ENCODE peak calls at places on chromosomes 1 and 21, in four cellular contexts. One of them, this sample, is unnamed.

GRCh38 chr21:45596704-45597318 is 46.7 kb upstream of the PCBP3 start:
- DNase-seq in foreskin fibroblast: peak; percentile 68
- DNase-seq in lower leg skin: peak; percentile 30
- DNase-seq in left lung: peak; percentile 95
- DNase-seq in this sample: peak; percentile 44

GRCh38 chr1:200369131-200369530 is 40.7 kb downstream of the ZNF281 start:
- DNase-seq in lower leg skin: no peak
- DNase-seq in left lung: no peak
- DNase-seq in foreskin fibroblast: no peak
- DNase-seq in this sample: no peak

GRCh38 chr1:185426761-185427698 is 110.0 kb upstream of the IVNS1ABP start:
- DNase-seq in left lung: no peak
- DNase-seq in lower leg skin: peak; percentile 53
- DNase-seq in foreskin fibroblast: peak; percentile 88
- DNase-seq in this sample: peak; percentile 79

GRCh38 chr1:162972768-162973167 is 96.4 kb upstream of the RGS4 start:
- DNase-seq in foreskin fibroblast: no peak
- DNase-seq in left lung: no peak
- DNase-seq in lower leg skin: no peak
- DNase-seq in this sample: no peak

GRCh38 chr1:202625416-202626360 is 84.6 kb downstream of the SYT2 start:
- DNase-seq in left lung: peak; percentile 90
- DNase-seq in foreskin fibroblast: peak; percentile 82
- DNase-seq in lower leg skin: peak; percentile 49
- DNase-seq in this sample: peak; percentile 61

GRCh38 chr1:236753964-236754363 is 41.1 kb upstream of the MTR start:
- DNase-seq in lower leg skin: no peak
- DNase-seq in foreskin fibroblast: no peak
- DNase-seq in left lung: no peak
- DNase-seq in this sample: no peak

GRCh38 chr1:50427086-50427817 is 4.0 kb upstream of the DMRTA2 start:
- DNase-seq in lower leg skin: no peak
- DNase-seq in foreskin fibroblast: no peak
- DNase-seq in left lung: no peak
- DNase-seq in this sample: no peak

GRCh38 chr1:47724427-47724999 is 272.7 kb downstream of the TRABD2B start:
- DNase-seq in lower leg skin: no peak
- DNase-seq in left lung: no peak
- DNase-seq in foreskin fibroblast: no peak
- DNase-seq in this sample: no peak

DNA sequence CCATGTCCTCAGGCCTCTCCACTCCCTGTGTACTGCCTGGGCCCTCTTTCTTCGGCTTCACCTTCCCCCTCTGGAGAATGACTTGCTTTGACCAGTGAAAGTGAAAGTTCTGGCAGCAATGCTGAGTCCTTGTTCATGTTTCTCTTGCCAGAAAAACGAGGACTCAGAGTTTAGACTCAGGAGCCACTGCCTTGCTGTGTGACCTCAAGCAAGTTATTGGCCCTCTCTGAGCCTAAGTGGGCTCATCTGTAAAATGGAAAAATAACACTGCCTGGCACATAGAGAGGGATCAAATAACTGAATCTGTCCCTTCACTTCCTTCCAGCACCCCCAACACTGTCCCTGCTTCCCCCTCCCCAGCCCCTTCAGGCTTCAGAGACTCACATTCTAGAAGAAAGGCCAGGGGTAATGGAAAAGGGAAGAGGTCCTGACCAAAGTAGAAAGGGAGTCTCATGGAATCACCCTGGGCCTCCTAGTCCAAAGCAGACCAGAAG is 1.6 kb downstream of the C1QA start:
- DNase-seq in left lung: no peak
- DNase-seq in foreskin fibroblast: no peak
- DNase-seq in lower leg skin: no peak
- DNase-seq in this sample: no peak
- H3K4me3 ChIP-seq in left lung: peak overlapping the region; percentile 5
- H3K4me3 ChIP-seq in foreskin fibroblast: no peak overlapping the region
- H3K4me3 ChIP-seq in lower leg skin: no peak overlapping the region
- H3K4me3 ChIP-seq in this sample: no peak overlapping the region

GRCh38 chr1:182807907-182808306 is 18.3 kb downstream of the NPL start:
- DNase-seq in lower leg skin: no peak
- DNase-seq in left lung: no peak
- DNase-seq in foreskin fibroblast: no peak
- DNase-seq in this sample: no peak

GRCh38 chr1:182809414-182809957 is 19.9 kb downstream of the NPL start:
- DNase-seq in lower leg skin: no peak
- DNase-seq in foreskin fibroblast: peak; percentile 38
- DNase-seq in left lung: no peak
- DNase-seq in this sample: peak; percentile 18

GRCh38 chr1:182802006-182802798 is 12.6 kb downstream of the NPL start:
- DNase-seq in left lung: no peak
- DNase-seq in foreskin fibroblast: no peak
- DNase-seq in lower leg skin: peak; percentile 43
- DNase-seq in this sample: no peak

GRCh38 chr1:182803846-182804245 is 14.3 kb downstream of the NPL start:
- DNase-seq in left lung: no peak
- DNase-seq in foreskin fibroblast: no peak
- DNase-seq in lower leg skin: no peak
- DNase-seq in this sample: no peak

DNA sequence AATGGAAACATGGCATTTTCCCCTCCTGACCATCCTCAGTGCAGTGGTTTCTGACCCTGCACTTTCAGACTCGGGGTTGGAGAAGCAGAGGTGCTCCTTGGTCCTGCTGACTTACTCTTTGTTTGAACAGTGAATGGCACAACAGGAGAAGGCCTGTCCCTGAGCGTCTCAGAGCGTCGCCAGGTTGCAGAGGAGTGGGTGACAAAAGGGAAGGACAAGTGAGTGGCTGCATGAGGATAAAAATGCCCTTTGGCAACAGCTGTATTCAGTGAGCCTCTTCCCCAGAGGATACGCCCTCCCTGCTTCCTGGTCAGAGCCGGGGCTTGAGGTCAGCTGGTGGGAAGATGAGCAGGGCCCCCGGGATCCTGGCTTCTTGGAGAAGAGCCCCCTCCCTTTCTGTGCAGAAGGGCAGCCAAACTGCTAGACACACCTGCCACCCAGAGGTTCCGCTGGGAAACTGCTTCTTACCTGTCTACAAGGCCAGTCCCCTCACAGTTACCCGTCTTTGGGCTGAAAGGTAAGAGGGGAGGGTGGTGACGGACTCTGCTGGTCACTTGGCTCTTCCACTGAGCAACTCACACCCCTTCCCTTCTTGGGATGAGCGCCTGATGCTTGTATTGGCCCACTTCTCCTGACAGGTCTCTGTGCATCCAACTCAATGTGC is 16.6 kb downstream of the NPL start:
- DNase-seq in lower leg skin: no peak
- DNase-seq in foreskin fibroblast: no peak
- DNase-seq in left lung: no peak
- DNase-seq in this sample: no peak
- TF ChIP-seq CTCF in lower leg skin: no peak
- TF ChIP-seq CTCF in foreskin fibroblast: no peak
- TF ChIP-seq CTCF in left lung: no peak
- TF ChIP-seq CTCF in this sample: no peak

GRCh38 chr1:37472994-37473393 is 1.4 kb upstream of the ZC3H12A start:
- DNase-seq in left lung: no peak
- DNase-seq in lower leg skin: no peak
- DNase-seq in foreskin fibroblast: no peak
- DNase-seq in this sample: no peak

GRCh38 chr1:37474051-37474696 is at the start of gene ZC3H12A:
- DNase-seq in foreskin fibroblast: peak; percentile 96
- DNase-seq in left lung: peak; percentile 98
- DNase-seq in lower leg skin: peak; percentile 84
- DNase-seq in this sample: peak; percentile 82

GRCh38 chr1:37472281-37472680 is 2.1 kb upstream of the ZC3H12A start:
- DNase-seq in lower leg skin: no peak
- DNase-seq in foreskin fibroblast: no peak
- DNase-seq in left lung: no peak
- DNase-seq in this sample: no peak

GRCh38 chr1:37473431-37474050 is 839 bp upstream of the ZC3H12A start:
- DNase-seq in left lung: no peak
- DNase-seq in foreskin fibroblast: peak; percentile 52
- DNase-seq in lower leg skin: no peak
- DNase-seq in this sample: no peak

DNA sequence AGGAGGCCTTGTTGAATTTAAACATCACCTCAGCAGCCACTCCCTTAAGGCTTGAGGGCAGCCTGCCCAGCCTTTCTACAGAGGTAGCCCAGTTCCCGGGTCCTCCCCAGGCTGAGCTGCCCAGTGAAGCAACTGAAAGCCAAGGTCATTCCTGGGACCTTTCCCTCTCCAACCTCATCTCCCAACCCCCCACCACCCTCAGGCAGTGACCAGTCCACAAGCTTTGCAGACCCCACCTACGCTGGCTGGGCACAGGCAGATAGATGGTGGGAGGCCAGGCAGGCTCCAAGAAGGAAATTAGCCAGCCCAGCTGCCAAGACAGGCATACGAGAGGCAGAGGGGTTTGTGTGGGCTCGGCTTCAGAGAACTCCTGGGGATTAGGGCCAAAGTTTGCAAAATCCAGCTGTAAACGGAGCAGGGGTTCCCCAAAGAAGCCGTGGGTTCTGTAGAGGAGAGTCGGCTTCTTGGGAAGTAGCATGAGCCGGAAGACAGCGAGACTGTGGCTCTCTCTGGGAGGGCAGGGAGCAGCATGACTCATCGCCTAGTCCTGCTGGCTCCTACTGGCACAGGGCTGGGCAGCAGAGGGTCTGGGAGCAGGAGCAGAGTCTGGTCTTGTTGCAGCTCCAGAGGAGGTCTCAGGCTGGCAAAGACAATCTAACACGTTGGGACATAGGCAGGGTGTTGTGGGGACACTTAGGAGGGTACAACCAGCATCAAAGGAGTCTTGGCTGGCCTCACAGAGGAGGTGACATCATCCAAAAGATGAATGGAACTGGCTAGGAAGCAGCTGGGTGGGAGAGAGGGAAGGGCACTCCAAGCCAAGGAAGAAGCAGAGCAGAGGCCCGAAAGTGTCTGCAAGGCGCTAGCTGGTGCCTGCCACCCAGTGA is 2.8 kb upstream of the ZC3H12A start:
- DNase-seq in left lung: peak; percentile 86
- DNase-seq in foreskin fibroblast: peak; percentile 92
- DNase-seq in lower leg skin: no peak
- DNase-seq in this sample: peak; percentile 90
- H3K4me3 ChIP-seq in left lung: no peak overlapping the region
- H3K4me3 ChIP-seq in foreskin fibroblast: peak overlapping the region; percentile 14
- H3K4me3 ChIP-seq in lower leg skin: no peak overlapping the region
- H3K4me3 ChIP-seq in this sample: peak overlapping the region; percentile 16

DNA sequence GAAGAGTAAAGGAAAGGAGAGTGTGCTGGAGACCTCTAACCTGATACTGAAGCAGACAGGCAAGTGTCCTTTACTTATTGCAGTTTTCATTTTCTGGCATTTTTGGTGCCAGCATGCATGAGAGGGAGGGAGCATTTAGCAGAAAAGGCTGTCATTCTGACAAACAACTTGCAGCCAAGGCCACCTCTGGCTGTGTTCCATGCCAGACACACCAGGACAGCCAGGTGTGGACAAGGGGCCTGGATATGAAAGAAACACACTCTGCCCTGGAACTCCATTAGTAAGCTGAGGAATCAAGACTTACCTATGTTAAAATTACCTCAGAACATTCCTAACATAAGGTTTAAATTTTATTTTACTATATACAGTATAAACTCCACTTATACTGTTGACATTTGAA is 365.4 kb upstream of the CAMK1G start:
- DNase-seq in foreskin fibroblast: no peak
- DNase-seq in left lung: no peak
- DNase-seq in lower leg skin: no peak
- DNase-seq in this sample: no peak
- TF ChIP-seq CTCF in foreskin fibroblast: no peak
- TF ChIP-seq CTCF in left lung: no peak
- TF ChIP-seq CTCF in lower leg skin: no peak
- TF ChIP-seq CTCF in this sample: no peak

GRCh38 chr21:36699546-36700294 is 805 bp downstream of the SIM2 start:
- DNase-seq in left lung: peak; percentile 58
- DNase-seq in foreskin fibroblast: no peak
- DNase-seq in lower leg skin: no peak
- DNase-seq in this sample: no peak

GRCh38 chr21:36697473-36698159 is 1.3 kb upstream of the SIM2 start:
- DNase-seq in lower leg skin: no peak
- DNase-seq in foreskin fibroblast: no peak
- DNase-seq in left lung: peak; percentile 63
- DNase-seq in this sample: no peak

GRCh38 chr21:36699026-36699545 is at the start of gene SIM2:
- DNase-seq in lower leg skin: no peak
- DNase-seq in left lung: peak; percentile 79
- DNase-seq in foreskin fibroblast: no peak
- DNase-seq in this sample: peak; percentile 30

GRCh38 chr21:36696640-36697472 is 2.1 kb upstream of the SIM2 start:
- DNase-seq in left lung: peak; percentile 67
- DNase-seq in foreskin fibroblast: no peak
- DNase-seq in lower leg skin: no peak
- DNase-seq in this sample: no peak

DNA sequence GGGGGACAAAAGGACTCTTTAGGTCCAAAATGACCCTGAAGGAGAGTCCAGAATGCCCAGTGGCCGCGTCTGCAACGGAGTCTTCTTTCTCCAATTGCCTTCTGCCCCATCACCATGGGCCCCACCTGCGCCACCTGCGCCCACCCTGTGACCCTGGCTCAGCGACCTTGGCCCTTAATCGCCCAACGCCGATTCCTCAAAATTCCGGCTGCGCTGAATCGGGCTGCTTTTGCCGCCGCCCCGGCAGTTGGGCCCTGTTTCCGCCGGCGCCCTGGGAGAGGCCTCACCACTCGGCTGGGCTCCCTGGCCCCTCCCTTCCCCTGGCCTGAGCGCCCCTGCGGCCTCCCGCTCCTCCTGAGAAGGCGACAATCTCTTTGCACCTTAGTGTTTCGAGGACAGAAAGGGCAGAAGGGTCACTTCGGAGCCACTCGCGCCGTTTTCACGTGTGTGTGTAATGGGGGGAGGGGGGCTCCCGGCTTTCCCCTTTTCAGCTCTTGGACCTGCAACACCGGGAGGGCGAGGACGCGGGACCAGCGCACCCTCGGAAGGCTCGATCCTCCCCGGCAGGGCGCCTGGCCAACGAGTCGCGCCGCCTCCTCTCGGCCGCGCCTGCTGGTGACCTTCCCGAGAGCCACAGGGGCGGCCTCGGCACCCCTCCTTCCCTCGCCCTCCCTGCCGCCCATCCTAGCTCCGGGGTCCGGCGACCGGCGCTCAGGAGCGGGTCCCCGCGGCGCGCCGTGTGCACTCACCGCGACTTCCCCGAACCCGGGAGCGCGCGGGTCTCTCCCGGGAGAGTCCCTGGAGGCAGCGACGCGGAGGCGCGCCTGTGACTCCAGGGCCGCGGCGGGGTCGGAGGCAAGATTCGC is 522 bp upstream of the SIM2 start:
- DNase-seq in foreskin fibroblast: no peak
- DNase-seq in lower leg skin: no peak
- DNase-seq in left lung: peak; percentile 74
- DNase-seq in this sample: no peak
- H3K4me3 ChIP-seq in foreskin fibroblast: no peak overlapping the region
- H3K4me3 ChIP-seq in lower leg skin: no peak overlapping the region
- H3K4me3 ChIP-seq in left lung: no peak overlapping the region
- H3K4me3 ChIP-seq in this sample: no peak overlapping the region

GRCh38 chr1:30001452-30002039 is 721.8 kb downstream of the MATN1 start:
- DNase-seq in lower leg skin: no peak
- DNase-seq in left lung: no peak
- DNase-seq in foreskin fibroblast: no peak
- DNase-seq in this sample: no peak
- TF ChIP-seq CTCF in lower leg skin: no peak
- TF ChIP-seq CTCF in left lung: no peak
- TF ChIP-seq CTCF in foreskin fibroblast: no peak
- TF ChIP-seq CTCF in this sample: no peak

This sample was measured in fibroblast of mammary gland.